ENCODE peak calls at places on chromosomes 3 and 15, in six cellular contexts. One of them, this sample, is unnamed.
A peak's percentile ranks its signal among the peaks of the same experiment; 100 is the strongest.

GRCh38 chr3:61612211-61612995 is 51.0 kb downstream of the PTPRG start:
- DNase-seq in right cardiac atrium: no peak
- DNase-seq in CD8-positive, alpha-beta T cell: no peak
- DNase-seq in PC-3: no peak
- DNase-seq in stomach: no peak
- DNase-seq in neural progenitor cell: peak; percentile 45
- DNase-seq in this sample: no peak

GRCh38 chr3:54968546-54969172 is 40.8 kb upstream of the LRTM1 start:
- DNase-seq in right cardiac atrium: no peak
- DNase-seq in CD8-positive, alpha-beta T cell: no peak
- DNase-seq in PC-3: no peak
- DNase-seq in stomach: no peak
- DNase-seq in neural progenitor cell: peak; percentile 53
- DNase-seq in this sample: no peak

GRCh38 chr15:54609152-54609551 is 587.6 kb downstream of the RSL24D1 start:
- DNase-seq in right cardiac atrium: no peak
- DNase-seq in CD8-positive, alpha-beta T cell: no peak
- DNase-seq in PC-3: no peak
- DNase-seq in stomach: no peak
- DNase-seq in neural progenitor cell: no peak
- DNase-seq in this sample: no peak

GRCh38 chr15:82810863-82811421 is 1.5 kb downstream of the WHAMM start:
- DNase-seq in right cardiac atrium: no peak
- DNase-seq in CD8-positive, alpha-beta T cell: peak; percentile 34
- DNase-seq in PC-3: peak; percentile 10
- DNase-seq in stomach: no peak
- DNase-seq in neural progenitor cell: no peak
- DNase-seq in this sample: no peak

GRCh38 chr3:17162116-17162515 is 277.4 kb downstream of the PLCL2 start:
- DNase-seq in right cardiac atrium: no peak
- DNase-seq in CD8-positive, alpha-beta T cell: no peak
- DNase-seq in PC-3: no peak
- DNase-seq in stomach: no peak
- DNase-seq in neural progenitor cell: no peak
- DNase-seq in this sample: no peak

GRCh38 chr3:16140116-16140893 is 34.2 kb upstream of the GALNT15 start:
- DNase-seq in right cardiac atrium: no peak
- DNase-seq in CD8-positive, alpha-beta T cell: no peak
- DNase-seq in PC-3: peak; percentile 78
- DNase-seq in stomach: no peak
- DNase-seq in neural progenitor cell: no peak
- DNase-seq in this sample: no peak

GRCh38 chr15:96053039-96054021 is 277.2 kb upstream of the NR2F2 start:
- DNase-seq in right cardiac atrium: peak; percentile 45
- DNase-seq in CD8-positive, alpha-beta T cell: no peak
- DNase-seq in PC-3: peak; percentile 12
- DNase-seq in stomach: peak; percentile 75
- DNase-seq in neural progenitor cell: peak; percentile 67
- DNase-seq in this sample: no peak

GRCh38 chr3:50502584-50503423 is 630 bp downstream of the CACNA2D2 start:
- DNase-seq in right cardiac atrium: no peak
- DNase-seq in CD8-positive, alpha-beta T cell: no peak
- DNase-seq in PC-3: no peak
- DNase-seq in stomach: no peak
- DNase-seq in neural progenitor cell: peak; percentile 79
- DNase-seq in this sample: no peak

GRCh38 chr3:95228416-95228815 is 1165.6 kb downstream of the NSUN3 start:
- DNase-seq in right cardiac atrium: no peak
- DNase-seq in CD8-positive, alpha-beta T cell: no peak
- DNase-seq in PC-3: peak; percentile 38
- DNase-seq in stomach: no peak
- DNase-seq in neural progenitor cell: no peak
- DNase-seq in this sample: no peak

GRCh38 chr15:31362886-31363285 is 36.3 kb downstream of the KLF13 start:
- DNase-seq in right cardiac atrium: no peak
- DNase-seq in CD8-positive, alpha-beta T cell: no peak
- DNase-seq in PC-3: no peak
- DNase-seq in stomach: no peak
- DNase-seq in neural progenitor cell: no peak
- DNase-seq in this sample: no peak

GRCh38 chr3:78867409-78868372 is 900.1 kb downstream of the ROBO1 start:
- DNase-seq in right cardiac atrium: no peak
- DNase-seq in CD8-positive, alpha-beta T cell: no peak
- DNase-seq in PC-3: no peak
- DNase-seq in stomach: no peak
- DNase-seq in neural progenitor cell: no peak
- DNase-seq in this sample: no peak

GRCh38 chr3:119145128-119145499 is 851 bp upstream of the TEX55 start:
- DNase-seq in right cardiac atrium: no peak
- DNase-seq in CD8-positive, alpha-beta T cell: no peak
- DNase-seq in PC-3: no peak
- DNase-seq in stomach: no peak
- DNase-seq in neural progenitor cell: no peak
- DNase-seq in this sample: no peak

GRCh38 chr15:57866149-57866736 is 159.7 kb downstream of the POLR2M start:
- DNase-seq in right cardiac atrium: peak; percentile 42
- DNase-seq in CD8-positive, alpha-beta T cell: peak; percentile 17
- DNase-seq in PC-3: peak; percentile 69
- DNase-seq in stomach: peak; percentile 78
- DNase-seq in neural progenitor cell: peak; percentile 67
- DNase-seq in this sample: peak; percentile 13

GRCh38 chr3:123392368-123392767 is 56.5 kb downstream of the ADCY5 start:
- DNase-seq in right cardiac atrium: no peak
- DNase-seq in CD8-positive, alpha-beta T cell: no peak
- DNase-seq in PC-3: no peak
- DNase-seq in stomach: no peak
- DNase-seq in neural progenitor cell: no peak
- DNase-seq in this sample: no peak

GRCh38 chr15:58840048-58840447 is 68.9 kb downstream of the MINDY2 start:
- DNase-seq in right cardiac atrium: no peak
- DNase-seq in CD8-positive, alpha-beta T cell: no peak
- DNase-seq in PC-3: peak; percentile 59
- DNase-seq in stomach: no peak
- DNase-seq in neural progenitor cell: no peak
- DNase-seq in this sample: no peak

GRCh38 chr3:184568918-184569829 is 7.6 kb downstream of the EPHB3 start:
- DNase-seq in right cardiac atrium: peak; percentile 85
- DNase-seq in CD8-positive, alpha-beta T cell: no peak
- DNase-seq in PC-3: peak; percentile 81
- DNase-seq in stomach: peak; percentile 77
- DNase-seq in neural progenitor cell: peak; percentile 72
- DNase-seq in this sample: no peak

GRCh38 chr15:29461877-29462276 is 192.3 kb upstream of the NSMCE3 start:
- DNase-seq in right cardiac atrium: no peak
- DNase-seq in CD8-positive, alpha-beta T cell: no peak
- DNase-seq in PC-3: peak; percentile 58
- DNase-seq in stomach: no peak
- DNase-seq in neural progenitor cell: no peak
- DNase-seq in this sample: no peak

GRCh38 chr3:132980102-132980501 is 58.1 kb upstream of the TMEM108 start:
- DNase-seq in right cardiac atrium: no peak
- DNase-seq in CD8-positive, alpha-beta T cell: no peak
- DNase-seq in PC-3: no peak
- DNase-seq in stomach: no peak
- DNase-seq in neural progenitor cell: no peak
- DNase-seq in this sample: no peak

GRCh38 chr3:125116311-125117069 is 60.7 kb upstream of the HEG1 start:
- DNase-seq in right cardiac atrium: no peak
- DNase-seq in CD8-positive, alpha-beta T cell: no peak
- DNase-seq in PC-3: peak; percentile 74
- DNase-seq in stomach: no peak
- DNase-seq in neural progenitor cell: no peak
- DNase-seq in this sample: no peak

GRCh38 chr3:152969557-152970300 is 134.8 kb downstream of the P2RY1 start:
- DNase-seq in right cardiac atrium: no peak
- DNase-seq in CD8-positive, alpha-beta T cell: no peak
- DNase-seq in PC-3: peak; percentile 93
- DNase-seq in stomach: no peak
- DNase-seq in neural progenitor cell: no peak
- DNase-seq in this sample: no peak

GRCh38 chr3:193826126-193826795 is 233.3 kb downstream of the OPA1 start:
- DNase-seq in right cardiac atrium: peak; percentile 48
- DNase-seq in CD8-positive, alpha-beta T cell: no peak
- DNase-seq in PC-3: peak; percentile 53
- DNase-seq in stomach: peak; percentile 54
- DNase-seq in neural progenitor cell: no peak
- DNase-seq in this sample: no peak

GRCh38 chr3:43885908-43886618 is 195.3 kb downstream of the ABHD5 start:
- DNase-seq in right cardiac atrium: no peak
- DNase-seq in CD8-positive, alpha-beta T cell: no peak
- DNase-seq in PC-3: no peak
- DNase-seq in stomach: no peak
- DNase-seq in neural progenitor cell: no peak
- DNase-seq in this sample: no peak

GRCh38 chr3:65785065-65785645 is 253.6 kb downstream of the MAGI1 start:
- DNase-seq in right cardiac atrium: no peak
- DNase-seq in CD8-positive, alpha-beta T cell: no peak
- DNase-seq in PC-3: peak; percentile 41
- DNase-seq in stomach: no peak
- DNase-seq in neural progenitor cell: peak; percentile 72
- DNase-seq in this sample: no peak

GRCh38 chr15:98648654-98649537 is 557 bp downstream of the IGF1R start:
- DNase-seq in right cardiac atrium: peak; percentile 63
- DNase-seq in CD8-positive, alpha-beta T cell: peak; percentile 21
- DNase-seq in PC-3: peak; percentile 26
- DNase-seq in stomach: peak; percentile 53
- DNase-seq in neural progenitor cell: peak; percentile 93
- DNase-seq in this sample: peak; percentile 32

GRCh38 chr15:82613764-82614163 is 33.4 kb downstream of the CPEB1 start:
- DNase-seq in right cardiac atrium: peak; percentile 25
- DNase-seq in CD8-positive, alpha-beta T cell: no peak
- DNase-seq in PC-3: no peak
- DNase-seq in stomach: no peak
- DNase-seq in neural progenitor cell: no peak
- DNase-seq in this sample: no peak

GRCh38 chr3:158777171-158777873 is 24.5 kb upstream of the MFSD1 start:
- DNase-seq in right cardiac atrium: no peak
- DNase-seq in CD8-positive, alpha-beta T cell: no peak
- DNase-seq in PC-3: no peak
- DNase-seq in stomach: no peak
- DNase-seq in neural progenitor cell: no peak
- DNase-seq in this sample: no peak

DNA sequence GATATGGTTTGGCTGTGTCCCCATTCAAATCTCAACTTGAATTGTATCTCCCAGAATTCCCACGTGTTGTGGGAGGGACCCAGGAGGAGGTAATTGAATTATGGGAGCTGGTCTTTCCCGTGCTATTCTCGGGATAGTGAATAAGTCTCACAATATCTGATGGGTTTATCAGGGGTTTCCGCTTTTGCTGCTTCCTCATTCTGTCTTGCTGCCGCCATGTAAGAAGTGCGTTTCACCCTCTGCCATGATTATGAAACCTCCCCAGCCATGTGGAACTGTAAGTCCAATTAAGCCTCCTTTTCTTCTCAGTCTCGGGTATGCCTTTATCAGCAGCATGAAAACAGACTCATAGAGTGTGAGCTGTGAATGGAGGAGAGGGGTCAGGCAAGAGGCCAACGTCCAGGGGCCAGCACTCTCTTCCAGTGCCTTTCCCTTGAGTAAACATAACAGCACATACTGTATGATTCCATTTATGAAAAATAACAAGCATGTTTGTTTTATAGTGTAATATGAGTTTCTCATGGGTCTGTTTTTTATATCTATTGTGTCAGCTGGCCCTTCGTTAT is 16.3 kb upstream of the LCTL start:
- DNase-seq in right cardiac atrium: peak; percentile 37
- DNase-seq in CD8-positive, alpha-beta T cell: no peak
- DNase-seq in PC-3: no peak
- DNase-seq in stomach: no peak
- DNase-seq in neural progenitor cell: no peak
- DNase-seq in this sample: no peak
- H3K27ac ChIP-seq in right cardiac atrium: peak overlapping the region; percentile 13
- H3K27ac ChIP-seq in CD8-positive, alpha-beta T cell: no peak overlapping the region
- H3K27ac ChIP-seq in PC-3: no peak overlapping the region
- H3K27ac ChIP-seq in stomach: no peak overlapping the region
- H3K27ac ChIP-seq in neural progenitor cell: no peak overlapping the region
- H3K27ac ChIP-seq in this sample: no peak overlapping the region

GRCh38 chr3:112773864-112774263 is 72.8 kb downstream of the CD200R1L start:
- DNase-seq in right cardiac atrium: no peak
- DNase-seq in CD8-positive, alpha-beta T cell: peak; percentile 5
- DNase-seq in PC-3: peak; percentile 97
- DNase-seq in stomach: peak; percentile 46
- DNase-seq in neural progenitor cell: no peak
- DNase-seq in this sample: no peak
- H3K27ac ChIP-seq in right cardiac atrium: no peak overlapping the region
- H3K27ac ChIP-seq in CD8-positive, alpha-beta T cell: no peak overlapping the region
- H3K27ac ChIP-seq in PC-3: peak overlapping the region; percentile 93
- H3K27ac ChIP-seq in stomach: peak overlapping the region; percentile 3
- H3K27ac ChIP-seq in neural progenitor cell: no peak overlapping the region
- H3K27ac ChIP-seq in this sample: no peak overlapping the region

DNA sequence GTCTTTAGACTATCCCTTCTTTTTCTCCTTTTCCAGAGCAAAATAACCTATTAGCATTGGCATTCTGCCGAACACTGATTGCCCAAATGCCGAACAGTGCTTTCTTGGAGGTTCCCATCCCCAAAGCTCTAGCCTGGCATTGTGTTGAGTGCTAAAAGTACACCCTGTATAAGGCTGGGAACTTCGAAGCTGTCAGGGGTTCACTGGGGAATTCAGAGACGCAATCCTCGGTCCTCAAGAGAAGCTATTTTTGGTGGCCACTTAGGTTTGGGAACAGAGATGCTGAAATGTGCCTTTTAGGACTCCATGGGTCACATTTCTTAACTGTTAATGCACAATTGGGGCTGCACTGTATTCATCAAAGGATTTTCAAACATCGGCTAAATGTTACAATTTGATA is 8.3 kb downstream of the FRMD5 start:
- DNase-seq in right cardiac atrium: no peak
- DNase-seq in CD8-positive, alpha-beta T cell: no peak
- DNase-seq in PC-3: no peak
- DNase-seq in stomach: no peak
- DNase-seq in neural progenitor cell: no peak
- DNase-seq in this sample: no peak
- H3K27ac ChIP-seq in right cardiac atrium: peak overlapping the region; percentile 83
- H3K27ac ChIP-seq in CD8-positive, alpha-beta T cell: no peak overlapping the region
- H3K27ac ChIP-seq in PC-3: no peak overlapping the region
- H3K27ac ChIP-seq in stomach: no peak overlapping the region
- H3K27ac ChIP-seq in neural progenitor cell: no peak overlapping the region
- H3K27ac ChIP-seq in this sample: no peak overlapping the region

DNA sequence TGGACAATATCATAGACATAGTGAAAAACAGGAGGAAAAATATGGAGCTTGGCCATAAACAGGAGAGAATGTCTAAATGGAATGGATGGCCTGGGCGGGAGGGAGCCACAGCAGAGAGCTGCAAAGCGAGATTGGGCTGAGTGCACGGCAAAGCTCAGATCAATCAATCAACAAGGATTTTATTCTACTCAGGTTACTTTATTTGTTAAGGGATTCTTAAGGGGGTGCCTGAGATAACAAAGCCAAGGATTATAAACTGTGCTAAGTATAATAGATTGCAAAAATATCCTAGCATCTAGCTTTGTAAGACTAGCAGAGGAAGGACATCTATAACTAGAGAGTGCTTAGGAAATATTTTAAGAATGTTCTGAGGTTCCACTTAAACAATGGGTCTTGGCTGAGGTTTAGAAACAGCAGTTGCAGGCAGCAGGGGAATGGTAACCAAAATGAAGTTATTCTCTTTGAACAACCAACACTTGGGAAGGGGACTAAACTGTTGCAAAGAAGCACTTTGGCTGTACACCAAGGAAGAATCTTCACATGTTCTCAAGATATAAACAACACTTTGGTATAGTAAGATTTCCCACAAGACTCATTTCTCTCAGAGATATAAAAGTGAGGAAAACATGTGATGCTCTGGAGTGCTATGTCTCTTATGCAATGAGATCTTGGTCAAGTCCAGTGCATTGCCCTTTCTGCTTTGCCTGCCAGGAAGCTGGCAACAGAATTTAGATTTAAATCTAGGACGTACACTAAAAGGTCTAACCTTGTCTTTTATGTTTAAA is 35.5 kb downstream of the TMEM212 start:
- DNase-seq in right cardiac atrium: no peak
- DNase-seq in CD8-positive, alpha-beta T cell: no peak
- DNase-seq in PC-3: no peak
- DNase-seq in stomach: no peak
- DNase-seq in neural progenitor cell: peak; percentile 27
- DNase-seq in this sample: no peak
- H3K27ac ChIP-seq in right cardiac atrium: no peak overlapping the region
- H3K27ac ChIP-seq in CD8-positive, alpha-beta T cell: no peak overlapping the region
- H3K27ac ChIP-seq in PC-3: no peak overlapping the region
- H3K27ac ChIP-seq in stomach: no peak overlapping the region
- H3K27ac ChIP-seq in neural progenitor cell: no peak overlapping the region
- H3K27ac ChIP-seq in this sample: no peak overlapping the region

This sample was measured in naive thymus-derived CD4-positive, alpha-beta T cell.